ENCODE peak calls at places on chromosomes 5 and 9, in ten cellular contexts. Y is stimulated activated naive CD4-positive, alpha-beta T cell; J is NCI-H1930; V is kidney glomerular epithelial cell; Q is stimulated activated CD4-positive, alpha-beta T cell treated with anti-CD3 and anti-CD28 coated beads, TNF-alpha, amount 100 ng/mL, for 48 hours; M is stimulated activated CD8-positive, alpha-beta memory T cell treated with anti-CD3 and anti-CD28 coated beads, Interleukin-15, amount 100 ng/mL, for 48 hours; O is KBM-7; F is naive B cell; R is A549; X is CD4-positive, CD25-positive, alpha-beta regulatory T cell. L is an unnamed sample.

GRCh38 chr5:83780681-83781080 is 60.0 kb upstream of the HAPLN1 start:
- DNase-seq in V (no peak), X (no peak), F (no peak), J (no peak), Q (no peak), M (no peak), O (no peak), R (no peak), Y (no peak), L (no peak)

GRCh38 chr5:151721087-151721646 is 34.5 kb upstream of the SPARC start:
- DNase-seq in Y (no peak), X (no peak), F (peak), V (peak), R (no peak), O (no peak), Q (no peak), J (no peak), M (no peak), L (no peak)

GRCh38 chr5:38536968-38537367 is 19.5 kb downstream of the LIFR start:
- DNase-seq in X (no peak), F (no peak), J (no peak), Y (no peak), R (no peak), O (no peak), Q (no peak), V (no peak), M (no peak), L (no peak)

GRCh38 chr9:123742009-123742767 is 187.7 kb downstream of the DENND1A start:
- DNase-seq in O (no peak), V (no peak), Y (no peak), F (no peak), X (no peak), M (no peak), J (no peak), R (no peak), Q (no peak), L (no peak)

GRCh38 chr5:61329729-61330128 is 2.3 kb upstream of the ZSWIM6 start:
- DNase-seq in V (no peak), R (no peak), M (no peak), Y (no peak), F (no peak), Q (no peak), O (peak), J (no peak), X (no peak), L (no peak)

GRCh38 chr9:87712801-87713277 is 13.1 kb upstream of the CTSL start:
- DNase-seq in Y (no peak), X (no peak), V (no peak), R (no peak), O (no peak), Q (no peak), J (no peak), M (no peak), F (no peak), L (no peak)

GRCh38 chr5:135533346-135533745 is 2.4 kb downstream of the NEUROG1 start:
- DNase-seq in M (no peak), V (no peak), F (no peak), O (no peak), Q (no peak), X (no peak), Y (no peak), R (no peak), J (no peak), L (no peak)

GRCh38 chr5:148482697-148483462 is 99.1 kb downstream of the FBXO38 start:
- DNase-seq in R (peak), Y (peak), F (peak), O (peak), M (peak), Q (peak), J (no peak), X (peak), V (peak), L (peak)

GRCh38 chr9:91421987-91422765 is 1.5 kb downstream of the NFIL3 start:
- DNase-seq in Q (no peak), Y (no peak), V (peak), F (no peak), M (no peak), X (no peak), O (peak), J (no peak), R (no peak), L (no peak)

GRCh38 chr5:96172436-96172835 is 210.8 kb upstream of the ELL2 start:
- DNase-seq in O (no peak), Y (no peak), F (no peak), V (no peak), J (no peak), M (no peak), Q (no peak), R (no peak), X (no peak), L (no peak)

GRCh38 chr5:82512025-82512424 is 233.9 kb upstream of the RPS23 start:
- DNase-seq in V (no peak), X (no peak), R (no peak), J (no peak), Y (no peak), F (no peak), Q (no peak), O (no peak), M (no peak), L (no peak)

GRCh38 chr5:136332213-136332612 is 33.1 kb downstream of the TRPC7 start:
- DNase-seq in Y (no peak), X (no peak), O (no peak), R (no peak), F (no peak), Q (no peak), J (no peak), M (no peak), V (no peak), L (no peak)

GRCh38 chr5:1316941-1317340 is 22.1 kb upstream of the TERT start:
- DNase-seq in R (no peak), Q (no peak), O (no peak), Y (no peak), M (no peak), X (no peak), J (no peak), V (no peak), F (no peak), L (no peak)

GRCh38 chr5:67073045-67073444 is 123.6 kb downstream of the CD180 start:
- DNase-seq in M (no peak), X (no peak), V (no peak), F (no peak), O (no peak), R (no peak), Y (no peak), Q (no peak), J (no peak), L (no peak)

L was measured in naive thymus-derived CD4-positive, alpha-beta T cell.